ENCODE peak calls at places on chromosomes 4 and X, in five cellular contexts. P is midbrain; G is posterior cingulate gyrus; L is activated CD8-positive, alpha-beta memory T cell treated with anti-CD3 and anti-CD28 coated beads for 4 hours; X is tibial artery. N is an unnamed sample.

GRCh38 chr4:81198151-81198550 is 16.9 kb downstream of the PRKG2 start:
- DNase-seq in P (no peak), G (peak), L (no peak), X (no peak), N (no peak)

GRCh38 chrX:34382416-34382815 is 250.3 kb upstream of the FAM47A start:
- DNase-seq in P (no peak), G (no peak), L (no peak), X (no peak), N (no peak)

GRCh38 chr4:148173397-148174017 is 268.7 kb downstream of the NR3C2 start:
- DNase-seq in P (no peak), G (no peak), L (no peak), X (no peak), N (no peak)

GRCh38 chrX:150477364-150477763 is 91.1 kb upstream of the MTM1 start:
- DNase-seq in P (no peak), G (no peak), L (no peak), X (no peak), N (no peak)

GRCh38 chr4:113159901-113160545 is 110.6 kb downstream of the ANK2 start:
- DNase-seq in P (no peak), G (no peak), L (no peak), X (no peak), N (no peak)

GRCh38 chr4:88866862-88867550 is 169.4 kb upstream of the NAP1L5 start:
- DNase-seq in P (no peak), G (no peak), L (no peak), X (no peak), N (no peak)

GRCh38 chr4:52841707-52842456 is 20.2 kb upstream of the RASL11B start:
- DNase-seq in P (peak), G (no peak), L (no peak), X (no peak), N (peak)

GRCh38 chrX:150767045-150767395 is 73.8 kb downstream of the MTMR1 start:
- DNase-seq in P (no peak), G (no peak), L (no peak), X (no peak), N (no peak)

GRCh38 chr4:24970191-24970590 is 57.3 kb upstream of the CCDC149 start:
- DNase-seq in P (no peak), G (no peak), L (no peak), X (no peak), N (no peak)

GRCh38 chrX:70454441-70455365 is 10.1 kb downstream of the DLG3 start:
- DNase-seq in P (no peak), G (peak), L (peak), X (peak), N (no peak)

GRCh38 chr4:169330811-169331210 is 60.1 kb upstream of the SH3RF1 start:
- DNase-seq in P (no peak), G (no peak), L (no peak), X (no peak), N (no peak)

GRCh38 chr4:3233391-3234071 is 15.4 kb upstream of the MSANTD1 start:
- DNase-seq in P (no peak), G (peak), L (no peak), X (no peak), N (no peak)

GRCh38 chr4:113969935-113970334 is 9.5 kb downstream of the ARSJ start:
- DNase-seq in P (no peak), G (no peak), L (no peak), X (no peak), N (no peak)

GRCh38 chr4:8033067-8033755 is 93.5 kb upstream of the AFAP1 start:
- DNase-seq in P (no peak), G (no peak), L (no peak), X (no peak), N (no peak)

GRCh38 chrX:48090123-48090522 is 18.7 kb upstream of the ZNF630 start:
- DNase-seq in P (no peak), G (no peak), L (no peak), X (no peak), N (no peak)

GRCh38 chrX:22121161-22121560 is 89.0 kb downstream of the PHEX start:
- DNase-seq in P (no peak), G (no peak), L (no peak), X (no peak), N (no peak)

GRCh38 chr4:152591876-152592275 is 56.0 kb upstream of the FBXW7 start:
- DNase-seq in P (peak), G (no peak), L (no peak), X (no peak), N (peak)

GRCh38 chrX:133177202-133177601 is 41.0 kb downstream of the TFDP3 start:
- DNase-seq in P (no peak), G (no peak), L (no peak), X (no peak), N (no peak)

GRCh38 chrX:55072286-55072685 is 2.5 kb upstream of the PAGE2B start:
- DNase-seq in P (no peak), G (peak), L (no peak), X (no peak), N (no peak)